ENCODE peak calls at places on chromosomes 2 and 18, in nine cellular contexts. S is fibroblast of villous mesenchyme, L is psoas muscle, Y is fibroblast of lung, G is adrenal gland, K is B cell, F is lower lobe of right lung, A is OCI-LY7, X is right atrium auricular region. O is an unnamed sample.

GRCh38 chr2:207258191-207258991 is 92.6 kb upstream of the KLF7 start:
- DNase-seq in F (peak; percentile 48), K (no peak), G (peak; percentile 41), L (peak; percentile 58), X (peak; percentile 81), S (peak; percentile 98), A (no peak), Y (peak; percentile 100), O (peak; percentile 81)

GRCh38 chr2:12732663-12733062 is 15.9 kb downstream of the TRIB2 start:
- DNase-seq in S (no peak), L (peak; percentile 39), X (peak; percentile 73), F (no peak), K (no peak), Y (no peak), G (peak; percentile 21), A (no peak), O (no peak)

GRCh38 chr2:239612133-239612532 is 211.3 kb upstream of the HDAC4 start:
- DNase-seq in X (peak; percentile 40), L (no peak), F (no peak), A (no peak), Y (no peak), K (no peak), G (no peak), S (no peak), O (no peak)

GRCh38 chr18:8701546-8702118 is 3.7 kb upstream of the MTCL1 start:
- DNase-seq in L (no peak), G (no peak), X (no peak), F (no peak), A (no peak), K (no peak), S (peak; percentile 82), Y (peak; percentile 83), O (no peak)

GRCh38 chr2:191789791-191790190 is 57.1 kb downstream of the CAVIN2 start:
- DNase-seq in A (no peak), X (no peak), G (no peak), Y (peak; percentile 10), L (no peak), F (no peak), K (no peak), S (no peak), O (no peak)

GRCh38 chr2:164831887-164832286 is 9.7 kb downstream of the COBLL1 start:
- DNase-seq in K (no peak), A (no peak), F (no peak), S (no peak), X (no peak), Y (no peak), L (no peak), G (no peak), O (no peak)

GRCh38 chr2:106664669-106665068 is 177.5 kb downstream of the CD8B2 start:
- DNase-seq in A (peak; percentile 72), Y (no peak), G (no peak), S (no peak), K (no peak), X (no peak), L (no peak), F (no peak), O (no peak)

GRCh38 chr2:134550566-134551164 is 168.1 kb downstream of the TMEM163 start:
- DNase-seq in G (no peak), L (no peak), Y (no peak), F (no peak), A (no peak), K (no peak), S (no peak), X (no peak), O (no peak)

GRCh38 chr2:220043155-220043992 is 415.9 kb downstream of the SLC4A3 start:
- DNase-seq in X (no peak), L (no peak), K (no peak), A (no peak), S (no peak), F (no peak), G (no peak), Y (peak; percentile 57), O (no peak)

GRCh38 chr2:42336361-42336965 is 24.6 kb downstream of the COX7A2L start:
- DNase-seq in K (no peak), S (no peak), Y (no peak), F (no peak), L (no peak), A (no peak), X (no peak), G (no peak), O (no peak)

GRCh38 chr2:48852938-48853337 is 97.4 kb upstream of the LHCGR start:
- DNase-seq in F (no peak), S (peak; percentile 51), X (no peak), G (no peak), A (no peak), K (no peak), Y (peak; percentile 77), L (no peak), O (no peak)

GRCh38 chr2:20450201-20451108 is 3.6 kb downstream of the RHOB start:
- DNase-seq in L (peak; percentile 65), F (no peak), S (peak; percentile 98), A (no peak), Y (peak; percentile 98), X (peak; percentile 87), K (no peak), G (peak; percentile 88), O (peak; percentile 30)

GRCh38 chr2:204453730-204454167 is 91.5 kb upstream of the PARD3B start:
- DNase-seq in G (peak; percentile 8), L (peak; percentile 14), F (peak; percentile 67), X (no peak), Y (peak; percentile 45), A (no peak), S (peak; percentile 95), K (no peak), O (no peak)

GRCh38 chr2:39275016-39275415 is 31.2 kb upstream of the CDKL4 start:
- DNase-seq in L (no peak), K (no peak), X (no peak), Y (no peak), S (no peak), A (no peak), F (no peak), G (no peak), O (no peak)

GRCh38 chr18:35005963-35006577 is 35.1 kb upstream of the MAPRE2 start:
- DNase-seq in G (no peak), F (no peak), S (peak; percentile 74), K (peak; percentile 25), A (peak; percentile 55), L (no peak), X (no peak), Y (peak; percentile 82), O (no peak)

DNA sequence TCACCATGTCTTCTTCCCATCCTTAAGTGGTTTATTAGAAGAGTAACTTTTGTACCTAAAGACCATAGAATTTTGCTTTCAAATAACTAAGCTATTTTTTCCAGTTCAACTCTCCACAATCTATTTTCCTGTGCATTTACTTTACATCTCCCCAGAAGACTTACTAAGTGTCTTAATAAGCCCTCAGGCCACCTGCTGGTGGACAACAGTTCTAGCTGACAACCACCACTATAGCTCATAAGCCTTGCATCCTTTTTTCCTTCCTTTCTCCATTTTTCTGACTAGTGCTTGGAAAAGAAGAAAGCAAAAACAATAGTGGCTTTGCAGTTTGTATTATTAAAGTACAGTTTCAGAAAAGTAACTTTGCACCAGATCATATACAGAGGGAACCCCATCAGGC is 149.5 kb upstream of the TMEM200C start:
- DNase-seq in X (no peak), A (no peak), K (no peak), G (no peak), S (no peak), L (no peak), F (no peak), Y (no peak), O (no peak)
- TF ChIP-seq CTCF in X (no peak), A (peak; percentile 27), K (no peak), G (no peak), S (peak; percentile 9), L (no peak), F (no peak), Y (peak; percentile 25), O (peak; percentile 20)

DNA sequence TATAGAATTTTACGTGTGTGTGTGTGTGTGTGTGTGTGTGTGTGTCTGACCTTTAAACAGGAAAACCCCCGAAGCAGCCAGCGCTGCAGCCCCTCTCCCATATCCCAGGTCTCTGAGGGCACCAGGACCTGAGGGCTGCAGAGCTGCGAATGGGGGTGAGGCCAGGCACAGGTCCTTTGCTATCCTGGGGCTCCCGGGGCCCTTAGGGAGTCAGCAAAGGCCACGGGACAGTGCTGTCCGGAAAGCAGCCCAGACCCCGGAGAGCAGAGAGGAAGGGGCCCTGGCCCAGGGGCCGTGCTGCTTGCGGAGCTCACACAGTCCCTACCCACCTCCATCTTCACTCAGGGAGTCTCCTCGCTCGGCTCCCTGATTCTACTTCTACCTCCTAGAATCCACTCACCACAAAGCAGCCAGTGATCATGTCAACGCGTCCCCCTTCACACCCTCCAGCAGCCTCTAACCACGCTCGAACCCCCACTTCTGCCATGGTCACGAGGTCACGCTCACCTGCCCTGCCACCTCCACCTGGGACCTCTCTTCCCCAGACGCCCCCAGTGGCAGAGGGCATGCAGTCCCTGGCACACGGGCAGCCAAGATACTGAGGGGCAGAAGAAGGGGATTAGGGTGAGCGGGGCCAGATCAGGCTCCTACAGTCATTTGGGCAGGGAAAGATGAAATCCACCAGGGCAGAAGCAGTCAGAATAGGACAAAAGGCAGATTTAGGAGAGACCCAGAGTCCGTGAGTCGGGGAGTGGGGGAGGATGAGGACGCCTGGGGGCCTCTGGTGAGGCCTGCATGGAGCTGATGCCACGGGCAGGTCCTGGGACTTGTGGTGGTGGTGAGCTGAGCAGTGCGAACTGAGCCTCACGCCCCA is 86.7 kb downstream of the USP40 start:
- DNase-seq in X (no peak), K (no peak), S (no peak), L (no peak), F (no peak), A (peak; percentile 10), Y (no peak), G (no peak), O (no peak)
- TF ChIP-seq CTCF in X (no peak), K (no peak), S (no peak), L (no peak), F (no peak), A (no peak), Y (no peak), G (no peak), O (no peak)

DNA sequence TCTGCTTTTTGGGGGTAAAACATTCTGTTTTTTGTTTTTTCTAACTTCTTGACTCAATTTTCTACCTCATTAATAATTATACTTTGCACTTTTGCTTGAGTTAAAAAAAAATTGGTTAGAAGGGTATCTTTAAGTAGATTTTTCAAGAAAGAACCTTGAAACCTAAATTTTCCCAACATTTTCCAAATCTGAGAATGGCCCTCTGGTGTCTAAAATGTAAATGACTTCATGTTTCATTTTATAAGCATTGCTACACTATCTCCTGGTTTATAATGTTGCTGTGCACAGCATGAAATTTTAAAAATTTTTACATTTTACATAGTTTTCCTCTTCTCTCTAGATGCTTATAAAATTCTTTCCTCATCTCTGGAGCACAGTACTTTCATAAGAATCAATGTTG is 14.2 kb downstream of the EIF2AK2 start:
- DNase-seq in X (no peak), L (no peak), S (no peak), Y (no peak), K (no peak), F (no peak), A (no peak), G (no peak), O (no peak)
- TF ChIP-seq CTCF in X (no peak), L (no peak), S (no peak), Y (no peak), K (no peak), F (no peak), A (peak; percentile 38), G (no peak), O (no peak)

DNA sequence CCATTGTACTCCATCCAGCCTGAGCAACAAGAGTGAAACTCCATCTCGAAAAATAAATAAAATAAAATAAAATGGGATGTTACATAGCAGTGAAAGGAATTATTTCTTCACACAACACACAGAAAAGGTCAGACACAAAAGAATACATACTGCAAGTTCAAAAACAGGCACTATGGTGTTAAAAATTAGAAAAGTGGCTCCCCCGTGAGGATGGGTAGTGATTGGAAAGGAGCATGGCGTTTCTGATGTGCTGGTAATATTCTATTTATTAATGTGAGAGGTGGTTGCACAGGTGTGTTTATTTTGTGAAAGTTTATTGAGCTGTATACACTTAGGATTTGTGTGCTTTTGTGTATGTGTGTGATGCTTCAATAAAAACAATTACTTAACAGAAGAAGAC is 22.9 kb upstream of the RAB10 start:
- DNase-seq in F (no peak), A (no peak), X (no peak), K (no peak), Y (no peak), G (no peak), S (no peak), L (no peak), O (no peak)
- TF ChIP-seq CTCF in F (no peak), A (peak; percentile 49), X (no peak), K (no peak), Y (no peak), G (no peak), S (no peak), L (no peak), O (no peak)